ENCODE peak calls at places on chromosomes 1 and 21, in six cellular contexts. One of them, this sample, is unnamed.

GRCh38 chr1:25795955-25796806 is 3.8 kb upstream of the SELENON start:
- DNase-seq in stimulated activated CD4-positive, alpha-beta T cell treated with anti-CD3 and anti-CD28 coated beads, Interleukin-15, amount 100 ng/mL, for 48 hours: peak; percentile 27
- DNase-seq in naive thymus-derived CD8-positive, alpha-beta T cell: no peak
- DNase-seq in nucleus accumbens: peak; percentile 67
- DNase-seq in KBM-7: no peak
- DNase-seq in D341Med: no peak
- DNase-seq in this sample: no peak

GRCh38 chr1:42933610-42934009 is 25.1 kb downstream of the SLC2A1 start:
- DNase-seq in stimulated activated CD4-positive, alpha-beta T cell treated with anti-CD3 and anti-CD28 coated beads, Interleukin-15, amount 100 ng/mL, for 48 hours: no peak
- DNase-seq in naive thymus-derived CD8-positive, alpha-beta T cell: no peak
- DNase-seq in nucleus accumbens: no peak
- DNase-seq in KBM-7: no peak
- DNase-seq in D341Med: no peak
- DNase-seq in this sample: no peak

GRCh38 chr1:205580923-205581180 is 51.0 kb downstream of the ELK4 start:
- DNase-seq in stimulated activated CD4-positive, alpha-beta T cell treated with anti-CD3 and anti-CD28 coated beads, Interleukin-15, amount 100 ng/mL, for 48 hours: no peak
- DNase-seq in naive thymus-derived CD8-positive, alpha-beta T cell: no peak
- DNase-seq in nucleus accumbens: no peak
- DNase-seq in KBM-7: no peak
- DNase-seq in D341Med: no peak
- DNase-seq in this sample: no peak

GRCh38 chr1:6423321-6423999 is 1.1 kb upstream of the ESPN start:
- DNase-seq in stimulated activated CD4-positive, alpha-beta T cell treated with anti-CD3 and anti-CD28 coated beads, Interleukin-15, amount 100 ng/mL, for 48 hours: peak; percentile 68
- DNase-seq in naive thymus-derived CD8-positive, alpha-beta T cell: peak; percentile 60
- DNase-seq in nucleus accumbens: no peak
- DNase-seq in KBM-7: peak; percentile 45
- DNase-seq in D341Med: peak; percentile 77
- DNase-seq in this sample: peak; percentile 70

GRCh38 chr21:32772281-32773047 is 909 bp upstream of the PAXBP1 start:
- DNase-seq in stimulated activated CD4-positive, alpha-beta T cell treated with anti-CD3 and anti-CD28 coated beads, Interleukin-15, amount 100 ng/mL, for 48 hours: peak; percentile 56
- DNase-seq in naive thymus-derived CD8-positive, alpha-beta T cell: no peak
- DNase-seq in nucleus accumbens: no peak
- DNase-seq in KBM-7: no peak
- DNase-seq in D341Med: no peak
- DNase-seq in this sample: peak; percentile 21

GRCh38 chr1:94481473-94481933 is 60.1 kb downstream of the F3 start:
- DNase-seq in stimulated activated CD4-positive, alpha-beta T cell treated with anti-CD3 and anti-CD28 coated beads, Interleukin-15, amount 100 ng/mL, for 48 hours: peak; percentile 5
- DNase-seq in naive thymus-derived CD8-positive, alpha-beta T cell: peak; percentile 52
- DNase-seq in nucleus accumbens: peak; percentile 53
- DNase-seq in KBM-7: peak; percentile 83
- DNase-seq in D341Med: peak; percentile 72
- DNase-seq in this sample: peak; percentile 64

GRCh38 chr1:154839691-154840090 is 30.4 kb downstream of the KCNN3 start:
- DNase-seq in stimulated activated CD4-positive, alpha-beta T cell treated with anti-CD3 and anti-CD28 coated beads, Interleukin-15, amount 100 ng/mL, for 48 hours: no peak
- DNase-seq in naive thymus-derived CD8-positive, alpha-beta T cell: no peak
- DNase-seq in nucleus accumbens: no peak
- DNase-seq in KBM-7: no peak
- DNase-seq in D341Med: no peak
- DNase-seq in this sample: no peak

GRCh38 chr1:109089242-109090015 is 1.1 kb upstream of the TMEM167B start:
- DNase-seq in stimulated activated CD4-positive, alpha-beta T cell treated with anti-CD3 and anti-CD28 coated beads, Interleukin-15, amount 100 ng/mL, for 48 hours: peak; percentile 57
- DNase-seq in naive thymus-derived CD8-positive, alpha-beta T cell: no peak
- DNase-seq in nucleus accumbens: peak; percentile 81
- DNase-seq in KBM-7: peak; percentile 45
- DNase-seq in D341Med: peak; percentile 78
- DNase-seq in this sample: peak; percentile 66

GRCh38 chr1:162206749-162207635 is 137.5 kb downstream of the NOS1AP start:
- DNase-seq in stimulated activated CD4-positive, alpha-beta T cell treated with anti-CD3 and anti-CD28 coated beads, Interleukin-15, amount 100 ng/mL, for 48 hours: no peak
- DNase-seq in naive thymus-derived CD8-positive, alpha-beta T cell: no peak
- DNase-seq in nucleus accumbens: no peak
- DNase-seq in KBM-7: no peak
- DNase-seq in D341Med: no peak
- DNase-seq in this sample: no peak

GRCh38 chr1:17661546-17662157 is 93.5 kb upstream of the ACTL8 start:
- DNase-seq in stimulated activated CD4-positive, alpha-beta T cell treated with anti-CD3 and anti-CD28 coated beads, Interleukin-15, amount 100 ng/mL, for 48 hours: peak; percentile 49
- DNase-seq in naive thymus-derived CD8-positive, alpha-beta T cell: peak; percentile 31
- DNase-seq in nucleus accumbens: peak; percentile 43
- DNase-seq in KBM-7: peak; percentile 59
- DNase-seq in D341Med: peak; percentile 83
- DNase-seq in this sample: peak; percentile 83

GRCh38 chr1:167635233-167635648 is 5.2 kb downstream of the RCSD1 start:
- DNase-seq in stimulated activated CD4-positive, alpha-beta T cell treated with anti-CD3 and anti-CD28 coated beads, Interleukin-15, amount 100 ng/mL, for 48 hours: no peak
- DNase-seq in naive thymus-derived CD8-positive, alpha-beta T cell: no peak
- DNase-seq in nucleus accumbens: no peak
- DNase-seq in KBM-7: no peak
- DNase-seq in D341Med: no peak
- DNase-seq in this sample: no peak

GRCh38 chr1:3762873-3763228 is 9.7 kb upstream of the SMIM1 start:
- DNase-seq in stimulated activated CD4-positive, alpha-beta T cell treated with anti-CD3 and anti-CD28 coated beads, Interleukin-15, amount 100 ng/mL, for 48 hours: no peak
- DNase-seq in naive thymus-derived CD8-positive, alpha-beta T cell: no peak
- DNase-seq in nucleus accumbens: no peak
- DNase-seq in KBM-7: no peak
- DNase-seq in D341Med: no peak
- DNase-seq in this sample: no peak

GRCh38 chr1:43834280-43835140 is 99.1 kb upstream of the ARTN start:
- DNase-seq in stimulated activated CD4-positive, alpha-beta T cell treated with anti-CD3 and anti-CD28 coated beads, Interleukin-15, amount 100 ng/mL, for 48 hours: peak; percentile 7
- DNase-seq in naive thymus-derived CD8-positive, alpha-beta T cell: no peak
- DNase-seq in nucleus accumbens: no peak
- DNase-seq in KBM-7: peak; percentile 92
- DNase-seq in D341Med: no peak
- DNase-seq in this sample: no peak